ENCODE peak calls at places on chromosomes 6 and 20, in eight cellular contexts. One of them, this sample, is unnamed.
A peak's percentile ranks its signal among the peaks of the same experiment; 100 is the strongest.

GRCh38 chr6:34566830-34567546 is 10.9 kb upstream of the SPDEF start:
- DNase-seq in neural crest cell: no peak
- DNase-seq in T-helper 17 cell: no peak
- DNase-seq in stimulated activated CD4-positive, alpha-beta T cell treated with anti-CD3 and anti-CD28 coated beads, TNF-alpha, amount 100 ng/mL, for 24 hours: no peak
- DNase-seq in glutamatergic neuron: no peak
- DNase-seq in effector CD8-positive, alpha-beta T cell: no peak
- DNase-seq in SIG-M5: no peak
- DNase-seq in GM12891: no peak
- DNase-seq in this sample: no peak

GRCh38 chr6:834190-834589 is 141.3 kb upstream of the EXOC2 start:
- DNase-seq in effector CD8-positive, alpha-beta T cell: no peak
- DNase-seq in GM12891: no peak
- DNase-seq in SIG-M5: no peak
- DNase-seq in T-helper 17 cell: no peak
- DNase-seq in stimulated activated CD4-positive, alpha-beta T cell treated with anti-CD3 and anti-CD28 coated beads, TNF-alpha, amount 100 ng/mL, for 24 hours: no peak
- DNase-seq in glutamatergic neuron: no peak
- DNase-seq in neural crest cell: no peak
- DNase-seq in this sample: no peak

GRCh38 chr6:83536034-83536646 is 23.8 kb downstream of the PRSS35 start:
- DNase-seq in T-helper 17 cell: no peak
- DNase-seq in GM12891: no peak
- DNase-seq in stimulated activated CD4-positive, alpha-beta T cell treated with anti-CD3 and anti-CD28 coated beads, TNF-alpha, amount 100 ng/mL, for 24 hours: no peak
- DNase-seq in SIG-M5: no peak
- DNase-seq in neural crest cell: peak; percentile 57
- DNase-seq in effector CD8-positive, alpha-beta T cell: no peak
- DNase-seq in glutamatergic neuron: peak; percentile 69
- DNase-seq in this sample: peak; percentile 27

GRCh38 chr20:32162367-32162766 is 45.2 kb downstream of the PLAGL2 start:
- DNase-seq in effector CD8-positive, alpha-beta T cell: no peak
- DNase-seq in T-helper 17 cell: no peak
- DNase-seq in stimulated activated CD4-positive, alpha-beta T cell treated with anti-CD3 and anti-CD28 coated beads, TNF-alpha, amount 100 ng/mL, for 24 hours: no peak
- DNase-seq in neural crest cell: no peak
- DNase-seq in SIG-M5: no peak
- DNase-seq in glutamatergic neuron: no peak
- DNase-seq in GM12891: no peak
- DNase-seq in this sample: no peak

GRCh38 chr6:166389119-166389518 is 6.4 kb upstream of the MPC1 start:
- DNase-seq in GM12891: no peak
- DNase-seq in stimulated activated CD4-positive, alpha-beta T cell treated with anti-CD3 and anti-CD28 coated beads, TNF-alpha, amount 100 ng/mL, for 24 hours: no peak
- DNase-seq in SIG-M5: no peak
- DNase-seq in effector CD8-positive, alpha-beta T cell: no peak
- DNase-seq in glutamatergic neuron: no peak
- DNase-seq in T-helper 17 cell: no peak
- DNase-seq in neural crest cell: no peak
- DNase-seq in this sample: no peak

GRCh38 chr6:145963216-145964068 is 716 bp downstream of the SHPRH start:
- DNase-seq in neural crest cell: no peak
- DNase-seq in stimulated activated CD4-positive, alpha-beta T cell treated with anti-CD3 and anti-CD28 coated beads, TNF-alpha, amount 100 ng/mL, for 24 hours: peak; percentile 8
- DNase-seq in effector CD8-positive, alpha-beta T cell: peak; percentile 25
- DNase-seq in T-helper 17 cell: peak; percentile 21
- DNase-seq in GM12891: peak; percentile 21
- DNase-seq in SIG-M5: no peak
- DNase-seq in glutamatergic neuron: peak; percentile 71
- DNase-seq in this sample: no peak

GRCh38 chr20:20837574-20838021 is 125.2 kb upstream of the RALGAPA2 start:
- DNase-seq in SIG-M5: peak; percentile 27
- DNase-seq in T-helper 17 cell: no peak
- DNase-seq in glutamatergic neuron: peak; percentile 75
- DNase-seq in effector CD8-positive, alpha-beta T cell: no peak
- DNase-seq in GM12891: peak; percentile 28
- DNase-seq in stimulated activated CD4-positive, alpha-beta T cell treated with anti-CD3 and anti-CD28 coated beads, TNF-alpha, amount 100 ng/mL, for 24 hours: peak; percentile 16
- DNase-seq in neural crest cell: peak; percentile 72
- DNase-seq in this sample: no peak

GRCh38 chr6:22363166-22363965 is 66.5 kb upstream of the PRL start:
- DNase-seq in T-helper 17 cell: no peak
- DNase-seq in stimulated activated CD4-positive, alpha-beta T cell treated with anti-CD3 and anti-CD28 coated beads, TNF-alpha, amount 100 ng/mL, for 24 hours: no peak
- DNase-seq in glutamatergic neuron: no peak
- DNase-seq in neural crest cell: no peak
- DNase-seq in SIG-M5: no peak
- DNase-seq in GM12891: no peak
- DNase-seq in effector CD8-positive, alpha-beta T cell: no peak
- DNase-seq in this sample: peak; percentile 84

GRCh38 chr6:19838442-19839236 is 1.5 kb downstream of the ID4 start:
- DNase-seq in neural crest cell: peak; percentile 37
- DNase-seq in stimulated activated CD4-positive, alpha-beta T cell treated with anti-CD3 and anti-CD28 coated beads, TNF-alpha, amount 100 ng/mL, for 24 hours: no peak
- DNase-seq in GM12891: peak; percentile 18
- DNase-seq in T-helper 17 cell: no peak
- DNase-seq in effector CD8-positive, alpha-beta T cell: no peak
- DNase-seq in glutamatergic neuron: peak; percentile 54
- DNase-seq in SIG-M5: no peak
- DNase-seq in this sample: no peak

GRCh38 chr6:5141046-5141445 is 55.9 kb downstream of the PPP1R3G start:
- DNase-seq in effector CD8-positive, alpha-beta T cell: no peak
- DNase-seq in stimulated activated CD4-positive, alpha-beta T cell treated with anti-CD3 and anti-CD28 coated beads, TNF-alpha, amount 100 ng/mL, for 24 hours: no peak
- DNase-seq in neural crest cell: no peak
- DNase-seq in glutamatergic neuron: no peak
- DNase-seq in GM12891: no peak
- DNase-seq in T-helper 17 cell: no peak
- DNase-seq in SIG-M5: no peak
- DNase-seq in this sample: no peak

GRCh38 chr20:14334306-14334930 is 3.0 kb downstream of the FLRT3 start:
- DNase-seq in SIG-M5: no peak
- DNase-seq in glutamatergic neuron: peak; percentile 63
- DNase-seq in neural crest cell: peak; percentile 42
- DNase-seq in effector CD8-positive, alpha-beta T cell: no peak
- DNase-seq in stimulated activated CD4-positive, alpha-beta T cell treated with anti-CD3 and anti-CD28 coated beads, TNF-alpha, amount 100 ng/mL, for 24 hours: no peak
- DNase-seq in GM12891: no peak
- DNase-seq in T-helper 17 cell: no peak
- DNase-seq in this sample: no peak

GRCh38 chr6:32972353-32973143 is 4.2 kb downstream of the BRD2 start:
- DNase-seq in neural crest cell: no peak
- DNase-seq in SIG-M5: no peak
- DNase-seq in GM12891: no peak
- DNase-seq in effector CD8-positive, alpha-beta T cell: peak; percentile 62
- DNase-seq in T-helper 17 cell: peak; percentile 43
- DNase-seq in stimulated activated CD4-positive, alpha-beta T cell treated with anti-CD3 and anti-CD28 coated beads, TNF-alpha, amount 100 ng/mL, for 24 hours: no peak
- DNase-seq in glutamatergic neuron: peak; percentile 50
- DNase-seq in this sample: no peak

GRCh38 chr6:169895000-169895759 is 143.8 kb downstream of the ERMARD start:
- DNase-seq in effector CD8-positive, alpha-beta T cell: no peak
- DNase-seq in GM12891: no peak
- DNase-seq in neural crest cell: no peak
- DNase-seq in SIG-M5: no peak
- DNase-seq in T-helper 17 cell: no peak
- DNase-seq in glutamatergic neuron: no peak
- DNase-seq in stimulated activated CD4-positive, alpha-beta T cell treated with anti-CD3 and anti-CD28 coated beads, TNF-alpha, amount 100 ng/mL, for 24 hours: no peak
- DNase-seq in this sample: no peak

GRCh38 chr6:150894935-150895686 is 29.6 kb downstream of the MTHFD1L start:
- DNase-seq in T-helper 17 cell: no peak
- DNase-seq in effector CD8-positive, alpha-beta T cell: no peak
- DNase-seq in GM12891: no peak
- DNase-seq in SIG-M5: no peak
- DNase-seq in glutamatergic neuron: no peak
- DNase-seq in stimulated activated CD4-positive, alpha-beta T cell treated with anti-CD3 and anti-CD28 coated beads, TNF-alpha, amount 100 ng/mL, for 24 hours: no peak
- DNase-seq in neural crest cell: no peak
- DNase-seq in this sample: no peak

GRCh38 chr20:10474606-10475184 is 39.6 kb downstream of the SLX4IP start:
- DNase-seq in stimulated activated CD4-positive, alpha-beta T cell treated with anti-CD3 and anti-CD28 coated beads, TNF-alpha, amount 100 ng/mL, for 24 hours: no peak
- DNase-seq in SIG-M5: no peak
- DNase-seq in neural crest cell: no peak
- DNase-seq in effector CD8-positive, alpha-beta T cell: no peak
- DNase-seq in glutamatergic neuron: no peak
- DNase-seq in GM12891: no peak
- DNase-seq in T-helper 17 cell: no peak
- DNase-seq in this sample: no peak

GRCh38 chr6:69279805-69280204 is 517.0 kb downstream of the LMBRD1 start:
- DNase-seq in neural crest cell: no peak
- DNase-seq in GM12891: no peak
- DNase-seq in effector CD8-positive, alpha-beta T cell: no peak
- DNase-seq in T-helper 17 cell: no peak
- DNase-seq in stimulated activated CD4-positive, alpha-beta T cell treated with anti-CD3 and anti-CD28 coated beads, TNF-alpha, amount 100 ng/mL, for 24 hours: no peak
- DNase-seq in glutamatergic neuron: no peak
- DNase-seq in SIG-M5: no peak
- DNase-seq in this sample: no peak

GRCh38 chr20:36543187-36544133 is 2.1 kb downstream of the MYL9 start:
- DNase-seq in T-helper 17 cell: no peak
- DNase-seq in glutamatergic neuron: no peak
- DNase-seq in effector CD8-positive, alpha-beta T cell: no peak
- DNase-seq in neural crest cell: no peak
- DNase-seq in SIG-M5: no peak
- DNase-seq in stimulated activated CD4-positive, alpha-beta T cell treated with anti-CD3 and anti-CD28 coated beads, TNF-alpha, amount 100 ng/mL, for 24 hours: no peak
- DNase-seq in GM12891: no peak
- DNase-seq in this sample: no peak

GRCh38 chr20:51431321-51431720 is 111.2 kb downstream of the NFATC2 start:
- DNase-seq in neural crest cell: no peak
- DNase-seq in T-helper 17 cell: no peak
- DNase-seq in GM12891: no peak
- DNase-seq in effector CD8-positive, alpha-beta T cell: no peak
- DNase-seq in glutamatergic neuron: no peak
- DNase-seq in stimulated activated CD4-positive, alpha-beta T cell treated with anti-CD3 and anti-CD28 coated beads, TNF-alpha, amount 100 ng/mL, for 24 hours: no peak
- DNase-seq in SIG-M5: no peak
- DNase-seq in this sample: no peak

GRCh38 chr6:90993771-90994170 is 406.9 kb upstream of the MAP3K7 start:
- DNase-seq in T-helper 17 cell: no peak
- DNase-seq in effector CD8-positive, alpha-beta T cell: no peak
- DNase-seq in SIG-M5: no peak
- DNase-seq in neural crest cell: no peak
- DNase-seq in stimulated activated CD4-positive, alpha-beta T cell treated with anti-CD3 and anti-CD28 coated beads, TNF-alpha, amount 100 ng/mL, for 24 hours: no peak
- DNase-seq in GM12891: no peak
- DNase-seq in glutamatergic neuron: no peak
- DNase-seq in this sample: no peak

GRCh38 chr20:32841174-32841573 is 17.5 kb upstream of the EFCAB8 start:
- DNase-seq in GM12891: no peak
- DNase-seq in effector CD8-positive, alpha-beta T cell: no peak
- DNase-seq in stimulated activated CD4-positive, alpha-beta T cell treated with anti-CD3 and anti-CD28 coated beads, TNF-alpha, amount 100 ng/mL, for 24 hours: no peak
- DNase-seq in SIG-M5: no peak
- DNase-seq in neural crest cell: no peak
- DNase-seq in T-helper 17 cell: no peak
- DNase-seq in glutamatergic neuron: no peak
- DNase-seq in this sample: no peak